ENCODE peak calls at places on chromosome 7, in seven cellular contexts. Z is fibroblast of lung, T is HepG2, C is neuronal stem cell, X is GM23248, N is mammary epithelial cell, Y is keratinocyte. H is an unnamed sample.

GRCh38 chr7:100087055-100087750 is 1.6 kb upstream of the COPS6 start:
- DNase-seq in Z (peak), T (no peak), C (no peak), X (peak), N (peak), Y (peak), H (peak)

GRCh38 chr7:120553497-120553896 is 280.5 kb downstream of the KCND2 start:
- DNase-seq in Z (no peak), T (no peak), C (no peak), X (no peak), N (no peak), Y (no peak), H (no peak)

GRCh38 chr7:75937958-75938786 is 23.2 kb downstream of the POR start:
- DNase-seq in Z (peak), T (no peak), C (no peak), X (peak), N (no peak), Y (no peak), H (peak)

GRCh38 chr7:101108330-101108857 is 18.5 kb upstream of the SERPINE1 start:
- DNase-seq in Z (peak), T (peak), C (peak), X (no peak), N (peak), Y (no peak), H (peak)

GRCh38 chr7:134752006-134752760 is 27.3 kb upstream of the CALD1 start:
- DNase-seq in Z (peak), T (no peak), C (no peak), X (peak), N (peak), Y (peak), H (no peak)

GRCh38 chr7:74527842-74528241 is 74.1 kb downstream of the GTF2IRD1 start:
- DNase-seq in Z (no peak), T (no peak), C (no peak), X (no peak), N (no peak), Y (no peak), H (peak)

GRCh38 chr7:136405931-136406777 is 429.0 kb upstream of the MTPN start:
- DNase-seq in Z (peak), T (peak), C (peak), X (peak), N (peak), Y (no peak), H (no peak)

GRCh38 chr7:28151965-28152364 is 28.6 kb downstream of the JAZF1 start:
- DNase-seq in Z (peak), T (no peak), C (no peak), X (peak), N (peak), Y (no peak), H (no peak)

GRCh38 chr7:91286432-91286831 is 22.2 kb downstream of the FZD1 start:
- DNase-seq in Z (no peak), T (no peak), C (no peak), X (no peak), N (no peak), Y (no peak), H (no peak)

GRCh38 chr7:80821781-80822180 is 97.1 kb downstream of the SEMA3C start:
- DNase-seq in Z (peak), T (peak), C (no peak), X (no peak), N (no peak), Y (no peak), H (no peak)

GRCh38 chr7:12926236-12926635 is 238.8 kb downstream of the ARL4A start:
- DNase-seq in Z (no peak), T (no peak), C (no peak), X (no peak), N (no peak), Y (no peak), H (no peak)

GRCh38 chr7:67301667-67302066 is 305.0 kb downstream of the TYW1 start:
- DNase-seq in Z (peak), T (no peak), C (no peak), X (peak), N (no peak), Y (no peak), H (no peak)

GRCh38 chr7:106070567-106071254 is 41.4 kb downstream of the SYPL1 start:
- DNase-seq in Z (no peak), T (no peak), C (no peak), X (no peak), N (no peak), Y (no peak), H (no peak)

GRCh38 chr7:149084407-149084806 is 6.1 kb downstream of the ZNF786 start:
- DNase-seq in Z (no peak), T (no peak), C (no peak), X (no peak), N (no peak), Y (no peak), H (no peak)

GRCh38 chr7:35353481-35353880 is 99.6 kb upstream of the TBX20 start:
- DNase-seq in Z (no peak), T (no peak), C (no peak), X (no peak), N (no peak), Y (no peak), H (no peak)

GRCh38 chr7:22564511-22565045 is 64.6 kb upstream of the STEAP1B start:
- DNase-seq in Z (peak), T (no peak), C (no peak), X (peak), N (peak), Y (no peak), H (no peak)

GRCh38 chr7:42460948-42461347 is 223.9 kb upstream of the GLI3 start:
- DNase-seq in Z (no peak), T (no peak), C (no peak), X (peak), N (no peak), Y (no peak), H (no peak)

GRCh38 chr7:84372155-84372621 is 177.6 kb upstream of the SEMA3A start:
- DNase-seq in Z (peak), T (no peak), C (no peak), X (peak), N (peak), Y (no peak), H (no peak)

GRCh38 chr7:139647085-139647484 is 123.6 kb downstream of the CLEC2L start:
- DNase-seq in Z (peak), T (no peak), C (no peak), X (no peak), N (no peak), Y (no peak), H (no peak)

GRCh38 chr7:17807242-17807641 is 133.1 kb downstream of the SNX13 start:
- DNase-seq in Z (no peak), T (no peak), C (no peak), X (no peak), N (no peak), Y (no peak), H (no peak)

GRCh38 chr7:45073031-45073842 is 15.5 kb downstream of the NACAD start:
- DNase-seq in Z (no peak), T (no peak), C (no peak), X (no peak), N (no peak), Y (no peak), H (no peak)

GRCh38 chr7:114835861-114836260 is 86.0 kb upstream of the MDFIC start:
- DNase-seq in Z (no peak), T (no peak), C (no peak), X (no peak), N (no peak), Y (no peak), H (no peak)

GRCh38 chr7:96303686-96304443 is 18.0 kb downstream of the SLC25A13 start:
- DNase-seq in Z (peak), T (no peak), C (no peak), X (peak), N (peak), Y (no peak), H (peak)

GRCh38 chr7:16939161-16939560 is 57.4 kb upstream of the AGR3 start:
- DNase-seq in Z (no peak), T (no peak), C (no peak), X (no peak), N (peak), Y (no peak), H (peak)

GRCh38 chr7:137160236-137160635 is 183.3 kb downstream of the PTN start:
- DNase-seq in Z (peak), T (no peak), C (no peak), X (no peak), N (no peak), Y (no peak), H (no peak)

GRCh38 chr7:25311346-25311745 is 83.1 kb upstream of the NPVF start:
- DNase-seq in Z (peak), T (no peak), C (no peak), X (no peak), N (peak), Y (no peak), H (no peak)

GRCh38 chr7:55363386-55364170 is 1.6 kb upstream of the LANCL2 start:
- DNase-seq in Z (no peak), T (no peak), C (no peak), X (no peak), N (no peak), Y (no peak), H (no peak)

GRCh38 chr7:1592299-1592842 is 22.5 kb upstream of the PSMG3 start:
- DNase-seq in Z (no peak), T (no peak), C (no peak), X (no peak), N (no peak), Y (no peak), H (no peak)

DNA sequence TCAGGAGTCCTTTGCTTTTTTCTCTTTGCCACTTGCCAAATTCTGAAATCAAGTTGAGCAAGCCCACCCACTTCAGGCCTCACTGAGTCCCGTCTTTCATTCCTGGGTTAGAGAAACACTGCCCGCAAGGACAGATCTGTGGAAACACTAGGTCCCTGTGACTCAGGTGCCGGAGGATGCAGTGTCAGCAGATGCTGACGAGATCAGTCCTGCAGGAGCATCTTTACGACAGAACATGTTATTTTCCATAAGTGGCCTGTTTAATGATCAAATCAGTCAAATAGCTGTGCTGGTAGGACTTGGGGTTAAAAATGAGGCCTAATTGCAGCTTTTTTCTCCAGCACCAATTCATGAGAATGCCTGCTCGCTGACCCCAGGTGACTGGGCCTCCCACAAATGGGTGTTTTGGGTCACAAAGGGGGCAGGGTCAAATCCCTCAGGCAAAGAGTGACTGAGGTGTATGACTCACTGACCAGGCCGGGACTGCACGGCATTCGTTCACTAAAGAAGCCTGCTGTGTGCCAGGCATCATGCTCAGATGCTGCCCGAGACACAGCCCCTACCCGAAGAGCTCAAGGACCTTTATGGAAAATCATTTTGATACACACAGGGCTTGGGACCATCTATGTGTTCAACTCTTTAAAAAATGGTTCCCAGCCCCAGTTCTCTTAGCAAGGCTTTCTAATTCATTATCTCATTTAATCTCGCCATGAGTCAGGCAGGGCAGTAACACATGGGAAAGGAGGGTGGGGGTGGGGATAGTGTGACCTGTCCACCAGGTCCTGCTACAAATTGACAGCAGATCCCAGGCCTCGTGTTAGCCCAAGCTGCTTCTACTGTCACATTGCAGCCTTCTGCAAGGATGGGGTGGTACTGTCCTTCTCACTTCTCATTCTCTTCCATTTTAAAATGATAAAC is 21.0 kb downstream of the ZNF775 start:
- DNase-seq in Z (peak), T (no peak), C (no peak), X (peak), N (peak), Y (peak), H (peak)
- H2AFZ ChIP-seq in Z (no peak), T (no peak), C (no peak), X (no peak), N (no peak), Y (no peak), H (no peak)

GRCh38 chr7:19520392-19520791 is 188.4 kb downstream of the POLR1F start:
- DNase-seq in Z (no peak), T (no peak), C (no peak), X (no peak), N (no peak), Y (no peak), H (no peak)

GRCh38 chr7:19522486-19522885 is 186.4 kb downstream of the POLR1F start:
- DNase-seq in Z (peak), T (no peak), C (no peak), X (peak), N (peak), Y (no peak), H (peak)

GRCh38 chr7:19519443-19519977 is 189.3 kb downstream of the POLR1F start:
- DNase-seq in Z (peak), T (no peak), C (no peak), X (peak), N (peak), Y (peak), H (no peak)
- H2AFZ ChIP-seq in Z (no peak), T (no peak), C (no peak), X (no peak), N (no peak), Y (no peak), H (no peak)

GRCh38 chr7:5514440-5515035 is 90.9 kb upstream of the TNRC18 start:
- DNase-seq in Z (no peak), T (peak), C (no peak), X (peak), N (no peak), Y (no peak), H (peak)
- H2AFZ ChIP-seq in Z (no peak), T (no peak), C (no peak), X (peak), N (peak), Y (no peak), H (peak)

GRCh38 chr7:26417911-26418413 is 126.3 kb downstream of the SNX10 start:
- DNase-seq in Z (no peak), T (no peak), C (no peak), X (no peak), N (no peak), Y (no peak), H (no peak)
- H2AFZ ChIP-seq in Z (no peak), T (no peak), C (no peak), X (no peak), N (no peak), Y (no peak), H (peak)

GRCh38 chr7:92636018-92636560 is 45.9 kb upstream of the FAM133B start:
- DNase-seq in Z (peak), T (no peak), C (no peak), X (no peak), N (no peak), Y (no peak), H (no peak)
- H2AFZ ChIP-seq in Z (no peak), T (no peak), C (no peak), X (no peak), N (no peak), Y (no peak), H (no peak)

GRCh38 chr7:64574481-64575159 is 11.7 kb upstream of the ZNF680 start:
- DNase-seq in Z (peak), T (no peak), C (no peak), X (peak), N (no peak), Y (no peak), H (peak)
- H2AFZ ChIP-seq in Z (peak), T (no peak), C (peak), X (peak), N (peak), Y (no peak), H (peak)

GRCh38 chr7:128861957-128862570 is 592 bp upstream of the ATP6V1F start:
- DNase-seq in Z (peak), T (no peak), C (no peak), X (no peak), N (no peak), Y (no peak), H (no peak)
- H2AFZ ChIP-seq in Z (peak), T (peak), C (peak), X (peak), N (peak), Y (peak), H (peak)

H was measured in PC-9.